ENCODE peak calls at places on chromosomes 16 and 17, in four cellular contexts. O is IMR-90, X is brain pericyte, J is mesenchymal stem cell. G is an unnamed sample.

GRCh38 chr17:81419333-81419885 is 24.2 kb downstream of the BAHCC1 start:
- DNase-seq in O (peak; percentile 91), X (peak; percentile 86), J (peak; percentile 96), G (peak; percentile 87)

GRCh38 chr16:11005611-11005975 is 61.2 kb downstream of the CLEC16A start:
- DNase-seq in O (peak; percentile 75), X (no peak), J (peak; percentile 39), G (no peak)

GRCh38 chr17:4516740-4517139 is 18.1 kb downstream of the SPNS2 start:
- DNase-seq in O (peak; percentile 87), X (no peak), J (no peak), G (no peak)

GRCh38 chr17:82943339-82943738 is 103.5 kb upstream of the ZNF750 start:
- DNase-seq in O (no peak), X (no peak), J (no peak), G (no peak)

GRCh38 chr16:12971216-12971615 is 69.8 kb downstream of the SHISA9 start:
- DNase-seq in O (no peak), X (no peak), J (no peak), G (peak; percentile 10)

GRCh38 chr17:3808701-3809100 is 7.7 kb upstream of the ITGAE start:
- DNase-seq in O (no peak), X (no peak), J (no peak), G (no peak)

GRCh38 chr17:82302991-82303943 is 14.1 kb downstream of the CD7 start:
- DNase-seq in O (no peak), X (no peak), J (no peak), G (no peak)

GRCh38 chr16:58001781-58002410 is 689 bp downstream of the USB1 start:
- DNase-seq in O (no peak), X (no peak), J (no peak), G (no peak)

GRCh38 chr17:7889166-7889584 is 586 bp downstream of the CHD3 start:
- DNase-seq in O (peak; percentile 86), X (peak; percentile 88), J (peak; percentile 94), G (no peak)

GRCh38 chr17:38428643-38429371 is 543 bp downstream of the ARHGAP23 start:
- DNase-seq in O (peak; percentile 46), X (no peak), J (peak; percentile 74), G (no peak)

GRCh38 chr17:57523926-57524634 is 221.0 kb downstream of the CCDC182 start:
- DNase-seq in O (peak; percentile 61), X (no peak), J (no peak), G (no peak)

GRCh38 chr16:3158498-3159314 is 23.9 kb downstream of the ZNF213 start:
- DNase-seq in O (peak; percentile 83), X (peak; percentile 46), J (peak; percentile 87), G (no peak)

GRCh38 chr16:72542103-72542502 is 370.1 kb upstream of the PMFBP1 start:
- DNase-seq in O (no peak), X (no peak), J (no peak), G (no peak)

GRCh38 chr17:64984181-64984580 is 64.9 kb upstream of the LRRC37A3 start:
- DNase-seq in O (no peak), X (no peak), J (peak; percentile 62), G (no peak)

GRCh38 chr17:56424543-56425044 is 168.9 kb upstream of the NOG start:
- DNase-seq in O (no peak), X (no peak), J (no peak), G (no peak)

GRCh38 chr17:7992516-7992915 is 9.9 kb upstream of the GUCY2D start:
- DNase-seq in O (peak; percentile 62), X (no peak), J (no peak), G (no peak)

GRCh38 chr16:19980866-19981265 is 92.8 kb downstream of the GPR139 start:
- DNase-seq in O (peak; percentile 3), X (no peak), J (no peak), G (no peak)

GRCh38 chr17:29342148-29342765 is 47.9 kb upstream of the TAOK1 start:
- DNase-seq in O (no peak), X (no peak), J (no peak), G (no peak)

GRCh38 chr17:39679521-39680192 is 8.2 kb downstream of the PGAP3 start:
- DNase-seq in O (no peak), X (no peak), J (no peak), G (no peak)

GRCh38 chr17:72338847-72339790 is 218.3 kb downstream of the SOX9 start:
- DNase-seq in O (peak; percentile 97), X (no peak), J (peak; percentile 95), G (no peak)

GRCh38 chr16:80327740-80328139 is 213.1 kb upstream of the DYNLRB2 start:
- DNase-seq in O (no peak), X (no peak), J (no peak), G (no peak)

G was measured in SK-N-MC.